ENCODE peak calls at places on chromosome 12, in seven cellular contexts. D is SK-N-SH, K is breast epithelium, C is H1, N is HCT116, M is Panc1, Q is endothelial cell of umbilical vein. P is an unnamed sample.

GRCh38 chr12:39230086-39230485 is 212.8 kb downstream of the KIF21A start:
- DNase-seq in Q (peak), N (no peak), D (no peak), M (no peak), K (no peak), C (no peak), P (no peak)

GRCh38 chr12:39919790-39920189 is 186.1 kb downstream of the SLC2A13 start:
- DNase-seq in D (no peak), N (no peak), C (no peak), M (no peak), K (no peak), Q (no peak), P (no peak)

GRCh38 chr12:66693901-66694513 is 15.1 kb upstream of the GRIP1 start:
- DNase-seq in C (no peak), K (no peak), M (peak), Q (peak), D (peak), N (peak), P (peak)

GRCh38 chr12:127054531-127054930 is 1212.4 kb upstream of the TMEM132C start:
- DNase-seq in Q (no peak), K (no peak), M (no peak), N (no peak), D (no peak), C (no peak), P (no peak)

GRCh38 chr12:96078281-96078761 is 42.9 kb upstream of the LTA4H start:
- DNase-seq in M (no peak), K (peak), C (no peak), D (no peak), N (no peak), Q (peak), P (peak)

GRCh38 chr12:72017054-72017651 is 78.5 kb downstream of the TPH2 start:
- DNase-seq in D (peak), M (peak), N (peak), C (peak), K (peak), Q (peak), P (peak)

GRCh38 chr12:105741786-105742566 is 396.8 kb downstream of the NUAK1 start:
- DNase-seq in C (no peak), M (no peak), K (no peak), D (no peak), N (no peak), Q (peak), P (no peak)

GRCh38 chr12:56477521-56478225 is 9.3 kb downstream of the SPRYD4 start:
- DNase-seq in K (no peak), C (no peak), Q (no peak), M (no peak), N (no peak), D (no peak), P (no peak)

GRCh38 chr12:79422060-79422812 is 268.5 kb downstream of the PAWR start:
- DNase-seq in M (no peak), Q (peak), K (no peak), D (no peak), C (no peak), N (no peak), P (no peak)

GRCh38 chr12:116945901-116946550 is 35.3 kb downstream of the FBXW8 start:
- DNase-seq in Q (no peak), D (no peak), C (no peak), M (no peak), K (no peak), N (no peak), P (no peak)
- TF ChIP-seq POLR2AphosphoS5 in Q (no peak), D (no peak), C (no peak), M (no peak), K (no peak), N (no peak), P (no peak)

GRCh38 chr12:122061253-122061652 is 17.3 kb upstream of the MLXIP start:
- DNase-seq in C (no peak), D (no peak), K (no peak), M (no peak), N (no peak), Q (no peak), P (no peak)

GRCh38 chr12:122063691-122064033 is 14.9 kb upstream of the MLXIP start:
- DNase-seq in C (no peak), Q (no peak), M (no peak), K (no peak), N (peak), D (peak), P (no peak)

GRCh38 chr12:122062832-122063690 is 15.5 kb upstream of the MLXIP start:
- DNase-seq in C (no peak), M (no peak), D (peak), K (no peak), Q (peak), N (peak), P (peak)

GRCh38 chr12:122064780-122065588 is 13.6 kb upstream of the MLXIP start:
- DNase-seq in D (peak), M (no peak), C (no peak), Q (peak), N (peak), K (no peak), P (no peak)

GRCh38 chr12:122064034-122064777 is 14.3 kb upstream of the MLXIP start:
- DNase-seq in M (no peak), Q (peak), N (peak), K (peak), D (peak), C (peak), P (peak)
- TF ChIP-seq CTCF in M (no peak), Q (peak), N (peak), K (no peak), D (peak), C (peak), P (peak)

GRCh38 chr12:110403146-110403974 is at the start of gene ANAPC7:
- DNase-seq in K (peak), M (peak), Q (peak), N (peak), C (peak), D (peak), P (peak)

DNA sequence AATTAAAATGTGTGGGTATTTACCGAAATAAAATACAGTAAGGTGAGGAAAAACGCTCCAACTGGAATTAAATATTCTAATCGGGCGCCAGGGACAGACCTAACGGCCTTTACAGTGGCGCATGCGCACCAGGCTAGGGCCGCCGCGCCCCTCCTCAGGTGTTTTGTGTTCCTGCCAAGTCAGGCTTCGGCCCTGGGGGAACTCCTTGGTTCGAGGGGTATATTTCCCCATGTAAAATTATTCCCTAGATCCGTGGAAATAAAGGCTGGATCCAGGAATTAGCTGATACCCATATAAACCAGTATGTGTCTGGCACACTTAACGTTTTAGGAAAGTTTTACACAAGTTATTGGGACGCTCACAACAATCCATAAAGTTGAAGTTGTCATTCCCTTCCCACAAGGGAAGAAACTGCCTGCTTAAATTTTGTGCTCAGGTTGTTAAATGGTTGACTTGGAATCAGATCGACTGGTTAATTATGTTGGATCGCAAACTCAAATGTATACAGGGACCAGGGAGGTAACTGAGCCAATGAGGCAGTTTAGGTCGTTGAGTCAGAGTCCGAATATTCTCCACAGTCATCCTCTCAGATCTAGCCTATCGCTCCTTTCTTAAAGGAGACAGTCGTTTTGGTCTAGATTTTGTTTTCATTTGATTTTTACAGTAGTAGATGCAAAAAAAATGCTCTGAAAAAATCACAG is 617 bp upstream of the ANAPC7 start:
- DNase-seq in K (peak), M (peak), Q (peak), N (peak), C (peak), D (peak), P (peak)
- H3K4me3 ChIP-seq in K (peak), M (peak), Q (peak), N (peak), C (peak), D (peak), P (peak)

GRCh38 chr12:69002969-69003368 is 70.0 kb upstream of the CPM start:
- DNase-seq in N (no peak), K (no peak), M (no peak), C (no peak), D (no peak), Q (no peak), P (no peak)

GRCh38 chr12:69008510-69008909 is 75.5 kb upstream of the CPM start:
- DNase-seq in D (no peak), M (no peak), N (no peak), K (no peak), C (no peak), Q (no peak), P (no peak)

GRCh38 chr12:69007166-69007857 is 74.3 kb upstream of the CPM start:
- DNase-seq in C (peak), D (no peak), M (no peak), Q (no peak), K (no peak), N (no peak), P (peak)

GRCh38 chr12:69007858-69008314 is 74.9 kb upstream of the CPM start:
- DNase-seq in M (no peak), Q (no peak), D (no peak), K (no peak), C (no peak), N (no peak), P (no peak)
- TF ChIP-seq POLR2AphosphoS5 in M (no peak), Q (no peak), D (no peak), K (no peak), C (no peak), N (no peak), P (no peak)

GRCh38 chr12:101221301-101221700 is 11.3 kb upstream of the SLC5A8 start:
- DNase-seq in N (no peak), D (no peak), Q (no peak), C (no peak), M (no peak), K (no peak), P (no peak)
- TF ChIP-seq CTCF in N (no peak), D (no peak), Q (no peak), C (no peak), M (no peak), K (no peak), P (no peak)